ENCODE peak calls at places on chromosomes 3 and 15, in six cellular contexts. One of them, this sample, is unnamed.

GRCh38 chr3:99108508-99108907 is 207.0 kb upstream of the DCBLD2 start:
- DNase-seq in heart left ventricle: no peak
- DNase-seq in PC-3: peak; percentile 95
- DNase-seq in uterus: no peak
- DNase-seq in upper lobe of left lung: no peak
- DNase-seq in esophagus squamous epithelium: no peak
- DNase-seq in this sample: peak; percentile 97

GRCh38 chr15:68289057-68289456 is 11.5 kb downstream of the FEM1B start:
- DNase-seq in heart left ventricle: no peak
- DNase-seq in PC-3: no peak
- DNase-seq in uterus: no peak
- DNase-seq in upper lobe of left lung: no peak
- DNase-seq in esophagus squamous epithelium: no peak
- DNase-seq in this sample: no peak

GRCh38 chr15:40282870-40283614 is at the start of gene ANKRD63:
- DNase-seq in heart left ventricle: peak; percentile 23
- DNase-seq in PC-3: peak; percentile 20
- DNase-seq in uterus: no peak
- DNase-seq in upper lobe of left lung: no peak
- DNase-seq in esophagus squamous epithelium: no peak
- DNase-seq in this sample: no peak

GRCh38 chr3:174862101-174862500 is 3.0 kb downstream of the NAALADL2 start:
- DNase-seq in heart left ventricle: no peak
- DNase-seq in PC-3: peak; percentile 85
- DNase-seq in uterus: no peak
- DNase-seq in upper lobe of left lung: peak; percentile 66
- DNase-seq in esophagus squamous epithelium: no peak
- DNase-seq in this sample: no peak

GRCh38 chr3:179681492-179682263 is 28.8 kb downstream of the USP13 start:
- DNase-seq in heart left ventricle: no peak
- DNase-seq in PC-3: no peak
- DNase-seq in uterus: no peak
- DNase-seq in upper lobe of left lung: no peak
- DNase-seq in esophagus squamous epithelium: no peak
- DNase-seq in this sample: peak; percentile 50

GRCh38 chr15:95864467-95864886 is 466.0 kb upstream of the NR2F2 start:
- DNase-seq in heart left ventricle: no peak
- DNase-seq in PC-3: no peak
- DNase-seq in uterus: no peak
- DNase-seq in upper lobe of left lung: no peak
- DNase-seq in esophagus squamous epithelium: no peak
- DNase-seq in this sample: no peak

GRCh38 chr3:126013742-126014141 is 44.8 kb downstream of the ROPN1B start:
- DNase-seq in heart left ventricle: no peak
- DNase-seq in PC-3: no peak
- DNase-seq in uterus: no peak
- DNase-seq in upper lobe of left lung: no peak
- DNase-seq in esophagus squamous epithelium: no peak
- DNase-seq in this sample: no peak

GRCh38 chr3:38655708-38656300 is 6.3 kb upstream of the SCN5A start:
- DNase-seq in heart left ventricle: no peak
- DNase-seq in PC-3: peak; percentile 72
- DNase-seq in uterus: no peak
- DNase-seq in upper lobe of left lung: no peak
- DNase-seq in esophagus squamous epithelium: no peak
- DNase-seq in this sample: peak; percentile 65

GRCh38 chr15:77329202-77329601 is 90.7 kb downstream of the PEAK1 start:
- DNase-seq in heart left ventricle: no peak
- DNase-seq in PC-3: no peak
- DNase-seq in uterus: no peak
- DNase-seq in upper lobe of left lung: no peak
- DNase-seq in esophagus squamous epithelium: no peak
- DNase-seq in this sample: no peak

GRCh38 chr15:79914728-79915127 is 17.9 kb upstream of the MTHFS start:
- DNase-seq in heart left ventricle: no peak
- DNase-seq in PC-3: no peak
- DNase-seq in uterus: no peak
- DNase-seq in upper lobe of left lung: no peak
- DNase-seq in esophagus squamous epithelium: no peak
- DNase-seq in this sample: no peak
- H3K9me3 ChIP-seq in heart left ventricle: peaks cover 68% of the 10 kb centered on the region
- H3K9me3 ChIP-seq in PC-3: peaks cover 27% of the 10 kb centered on the region
- H3K9me3 ChIP-seq in uterus: no peaks in the 10 kb centered on the region
- H3K9me3 ChIP-seq in upper lobe of left lung: peaks cover 64% of the 10 kb centered on the region
- H3K9me3 ChIP-seq in esophagus squamous epithelium: no peaks in the 10 kb centered on the region
- H3K9me3 ChIP-seq in this sample: no peaks in the 10 kb centered on the region

DNA sequence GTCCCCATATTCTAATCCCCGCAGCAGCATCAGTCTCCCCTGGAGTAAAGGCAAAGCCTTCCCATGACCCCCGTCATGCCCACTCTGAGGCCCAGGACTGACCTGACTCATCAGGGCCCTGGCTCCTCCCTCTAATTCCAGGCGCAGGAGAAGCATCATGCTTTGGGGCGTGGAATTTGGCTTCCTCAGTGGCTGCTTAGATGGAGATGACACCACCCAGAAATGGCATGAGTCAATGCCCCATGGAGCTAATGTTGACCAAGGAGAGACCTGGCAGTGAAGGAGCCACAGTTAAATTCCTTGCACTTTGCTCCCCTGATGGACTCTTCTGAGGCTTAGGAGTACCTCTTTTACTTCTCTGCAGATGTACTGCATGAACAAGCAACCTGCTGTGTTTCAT is 204.2 kb upstream of the PROK2 start:
- DNase-seq in heart left ventricle: no peak
- DNase-seq in PC-3: peak; percentile 40
- DNase-seq in uterus: no peak
- DNase-seq in upper lobe of left lung: no peak
- DNase-seq in esophagus squamous epithelium: no peak
- DNase-seq in this sample: peak; percentile 17
- H3K4me1 ChIP-seq in heart left ventricle: no peaks in the 10 kb centered on the region
- H3K4me1 ChIP-seq in PC-3: no peaks in the 10 kb centered on the region
- H3K4me1 ChIP-seq in uterus: no peaks in the 10 kb centered on the region
- H3K4me1 ChIP-seq in upper lobe of left lung: no peaks in the 10 kb centered on the region
- H3K4me1 ChIP-seq in esophagus squamous epithelium: no peaks in the 10 kb centered on the region
- H3K4me1 ChIP-seq in this sample: no peaks in the 10 kb centered on the region

GRCh38 chr3:118146658-118147375 is 887.8 kb downstream of the IGSF11 start:
- DNase-seq in heart left ventricle: no peak
- DNase-seq in PC-3: no peak
- DNase-seq in uterus: no peak
- DNase-seq in upper lobe of left lung: no peak
- DNase-seq in esophagus squamous epithelium: no peak
- DNase-seq in this sample: no peak
- H3K9me3 ChIP-seq in heart left ventricle: peaks cover 21% of the 10 kb centered on the region
- H3K9me3 ChIP-seq in PC-3: peaks cover 23% of the 10 kb centered on the region
- H3K9me3 ChIP-seq in uterus: no peaks in the 10 kb centered on the region
- H3K9me3 ChIP-seq in upper lobe of left lung: no peaks in the 10 kb centered on the region
- H3K9me3 ChIP-seq in esophagus squamous epithelium: no peaks in the 10 kb centered on the region
- H3K9me3 ChIP-seq in this sample: no peaks in the 10 kb centered on the region

DNA sequence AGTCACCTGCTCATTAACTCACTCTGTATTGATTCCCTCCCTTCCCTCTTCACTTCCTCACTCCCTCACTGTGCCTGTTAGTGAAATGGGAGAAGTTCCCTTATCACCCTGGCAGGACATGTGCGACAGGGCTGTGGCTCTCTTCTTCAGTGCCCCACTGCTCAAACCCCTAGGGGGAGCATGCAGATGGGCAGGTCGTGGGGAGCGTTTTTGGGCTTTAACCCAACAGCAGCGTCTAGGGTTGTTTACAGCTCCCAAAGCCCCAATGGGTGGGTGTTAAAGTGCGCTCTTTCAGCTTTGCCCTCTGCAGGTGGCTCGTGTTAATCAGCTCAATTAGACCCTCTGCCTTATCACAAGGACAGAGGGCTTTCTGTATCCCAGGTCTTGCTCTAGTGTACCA is 447.8 kb upstream of the PROK2 start:
- DNase-seq in heart left ventricle: no peak
- DNase-seq in PC-3: no peak
- DNase-seq in uterus: no peak
- DNase-seq in upper lobe of left lung: no peak
- DNase-seq in esophagus squamous epithelium: no peak
- DNase-seq in this sample: no peak
- H3K4me1 ChIP-seq in heart left ventricle: peaks cover 8% of the 10 kb centered on the region
- H3K4me1 ChIP-seq in PC-3: no peaks in the 10 kb centered on the region
- H3K4me1 ChIP-seq in uterus: no peaks in the 10 kb centered on the region
- H3K4me1 ChIP-seq in upper lobe of left lung: no peaks in the 10 kb centered on the region
- H3K4me1 ChIP-seq in esophagus squamous epithelium: no peaks in the 10 kb centered on the region
- H3K4me1 ChIP-seq in this sample: no peaks in the 10 kb centered on the region

GRCh38 chr15:25185791-25186190 is 231.0 kb downstream of the SNRPN start:
- DNase-seq in heart left ventricle: peak; percentile 11
- DNase-seq in PC-3: no peak
- DNase-seq in uterus: no peak
- DNase-seq in upper lobe of left lung: no peak
- DNase-seq in esophagus squamous epithelium: no peak
- DNase-seq in this sample: no peak
- H3K9me3 ChIP-seq in heart left ventricle: peaks cover 13% of the 10 kb centered on the region
- H3K9me3 ChIP-seq in PC-3: no peaks in the 10 kb centered on the region
- H3K9me3 ChIP-seq in uterus: no peaks in the 10 kb centered on the region
- H3K9me3 ChIP-seq in upper lobe of left lung: peaks cover 5% of the 10 kb centered on the region
- H3K9me3 ChIP-seq in esophagus squamous epithelium: no peaks in the 10 kb centered on the region
- H3K9me3 ChIP-seq in this sample: no peaks in the 10 kb centered on the region

GRCh38 chr15:90060797-90061196 is 41.5 kb downstream of the IDH2 start:
- DNase-seq in heart left ventricle: no peak
- DNase-seq in PC-3: no peak
- DNase-seq in uterus: no peak
- DNase-seq in upper lobe of left lung: no peak
- DNase-seq in esophagus squamous epithelium: no peak
- DNase-seq in this sample: no peak

GRCh38 chr15:90064931-90065681 is 37.2 kb downstream of the IDH2 start:
- DNase-seq in heart left ventricle: peak; percentile 78
- DNase-seq in PC-3: no peak
- DNase-seq in uterus: peak; percentile 45
- DNase-seq in upper lobe of left lung: peak; percentile 79
- DNase-seq in esophagus squamous epithelium: no peak
- DNase-seq in this sample: peak; percentile 88

GRCh38 chr15:90063733-90064247 is 38.5 kb downstream of the IDH2 start:
- DNase-seq in heart left ventricle: no peak
- DNase-seq in PC-3: no peak
- DNase-seq in uterus: no peak
- DNase-seq in upper lobe of left lung: peak; percentile 80
- DNase-seq in esophagus squamous epithelium: no peak
- DNase-seq in this sample: no peak

GRCh38 chr15:90062023-90062728 is 40.1 kb downstream of the IDH2 start:
- DNase-seq in heart left ventricle: no peak
- DNase-seq in PC-3: peak; percentile 19
- DNase-seq in uterus: peak; percentile 69
- DNase-seq in upper lobe of left lung: peak; percentile 79
- DNase-seq in esophagus squamous epithelium: no peak
- DNase-seq in this sample: peak; percentile 48

GRCh38 chr15:90062729-90063684 is 39.3 kb downstream of the IDH2 start:
- DNase-seq in heart left ventricle: no peak
- DNase-seq in PC-3: no peak
- DNase-seq in uterus: no peak
- DNase-seq in upper lobe of left lung: peak; percentile 84
- DNase-seq in esophagus squamous epithelium: no peak
- DNase-seq in this sample: no peak
- H3K4me1 ChIP-seq in heart left ventricle: peaks cover 70% of the 10 kb centered on the region
- H3K4me1 ChIP-seq in PC-3: no peaks in the 10 kb centered on the region
- H3K4me1 ChIP-seq in uterus: peaks cover 27% of the 10 kb centered on the region
- H3K4me1 ChIP-seq in upper lobe of left lung: peaks cover 78% of the 10 kb centered on the region
- H3K4me1 ChIP-seq in esophagus squamous epithelium: peaks cover 45% of the 10 kb centered on the region
- H3K4me1 ChIP-seq in this sample: peaks cover 49% of the 10 kb centered on the region

DNA sequence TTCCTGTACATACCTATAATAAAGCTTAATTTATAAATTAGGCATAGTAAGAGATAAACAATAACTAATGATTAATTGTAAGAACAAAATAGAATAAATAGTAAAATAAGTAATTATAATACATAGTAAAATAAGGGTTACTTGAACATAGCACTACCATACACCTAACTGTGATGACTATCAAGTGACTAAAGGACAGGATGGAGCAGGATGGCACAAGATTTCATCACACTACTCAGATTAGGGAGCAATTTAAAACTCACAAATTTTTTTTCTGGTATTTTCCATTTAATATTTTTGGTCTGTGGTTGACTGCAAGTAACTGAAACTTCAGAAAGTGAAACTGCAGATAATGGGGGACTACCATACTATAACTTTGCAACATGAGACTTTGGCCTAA is 14.8 kb downstream of the RFX7 start:
- DNase-seq in heart left ventricle: no peak
- DNase-seq in PC-3: no peak
- DNase-seq in uterus: no peak
- DNase-seq in upper lobe of left lung: no peak
- DNase-seq in esophagus squamous epithelium: no peak
- DNase-seq in this sample: no peak
- H3K9me3 ChIP-seq in heart left ventricle: peaks cover 58% of the 10 kb centered on the region
- H3K9me3 ChIP-seq in PC-3: no peaks in the 10 kb centered on the region
- H3K9me3 ChIP-seq in uterus: no peaks in the 10 kb centered on the region
- H3K9me3 ChIP-seq in upper lobe of left lung: peaks cover 22% of the 10 kb centered on the region
- H3K9me3 ChIP-seq in esophagus squamous epithelium: no peaks in the 10 kb centered on the region
- H3K9me3 ChIP-seq in this sample: no peaks in the 10 kb centered on the region

DNA sequence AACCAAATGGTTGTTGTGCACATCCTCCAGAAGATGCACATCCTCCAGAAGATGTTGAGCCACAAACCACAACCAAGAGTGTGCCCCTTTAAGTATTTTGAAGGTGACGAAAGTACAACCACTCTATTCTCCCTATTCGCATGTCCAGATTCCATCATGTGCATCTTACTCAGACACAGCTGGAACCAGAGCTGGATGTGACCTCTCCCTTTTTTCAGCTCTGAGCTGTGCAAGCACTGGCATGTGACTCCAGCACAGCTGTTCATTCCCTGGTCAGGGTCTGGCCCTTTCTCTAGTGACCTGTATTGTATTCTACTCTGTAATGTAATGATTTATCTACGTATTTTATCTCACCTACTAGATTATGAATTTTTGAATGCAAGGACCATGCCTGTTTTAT is 29.3 kb upstream of the DLG1 start:
- DNase-seq in heart left ventricle: peak; percentile 43
- DNase-seq in PC-3: no peak
- DNase-seq in uterus: no peak
- DNase-seq in upper lobe of left lung: no peak
- DNase-seq in esophagus squamous epithelium: no peak
- DNase-seq in this sample: peak; percentile 16
- H3K4me1 ChIP-seq in heart left ventricle: no peaks in the 10 kb centered on the region
- H3K4me1 ChIP-seq in PC-3: no peaks in the 10 kb centered on the region
- H3K4me1 ChIP-seq in uterus: no peaks in the 10 kb centered on the region
- H3K4me1 ChIP-seq in upper lobe of left lung: no peaks in the 10 kb centered on the region
- H3K4me1 ChIP-seq in esophagus squamous epithelium: no peaks in the 10 kb centered on the region
- H3K4me1 ChIP-seq in this sample: no peaks in the 10 kb centered on the region

DNA sequence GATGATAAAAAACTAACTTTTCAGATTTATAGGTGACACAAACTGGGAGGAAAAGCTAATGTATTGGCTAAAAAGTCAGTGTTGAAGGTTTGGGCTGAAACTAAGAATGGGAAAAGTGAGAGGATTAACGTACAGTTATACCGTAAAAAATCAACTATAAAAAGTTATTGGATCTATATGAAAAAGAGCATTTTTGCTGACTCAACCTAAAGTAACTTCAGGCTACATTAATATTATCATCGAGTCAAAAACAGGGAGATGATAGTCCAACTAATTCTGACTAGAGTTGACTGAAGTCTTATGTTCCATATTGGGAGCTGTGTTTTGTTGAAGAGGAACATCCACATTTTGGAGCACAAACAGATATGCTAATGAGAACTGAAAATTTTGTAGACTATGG is 19.9 kb downstream of the ZNF654 start:
- DNase-seq in heart left ventricle: no peak
- DNase-seq in PC-3: no peak
- DNase-seq in uterus: no peak
- DNase-seq in upper lobe of left lung: no peak
- DNase-seq in esophagus squamous epithelium: no peak
- DNase-seq in this sample: no peak
- H3K9me3 ChIP-seq in heart left ventricle: peaks cover 14% of the 10 kb centered on the region
- H3K9me3 ChIP-seq in PC-3: no peaks in the 10 kb centered on the region
- H3K9me3 ChIP-seq in uterus: no peaks in the 10 kb centered on the region
- H3K9me3 ChIP-seq in upper lobe of left lung: no peaks in the 10 kb centered on the region
- H3K9me3 ChIP-seq in esophagus squamous epithelium: no peaks in the 10 kb centered on the region
- H3K9me3 ChIP-seq in this sample: no peaks in the 10 kb centered on the region